ENCODE peak calls at places on chromosomes 11 and 22, in seven cellular contexts. O is glutamatergic neuron, Z is cardiac fibroblast, I is fibroblast of the conjunctiva, T is neural crest cell, C is psoas muscle, N is left ventricle myocardium superior. K is an unnamed sample.

GRCh38 chr11:21511835-21512440 is 680.9 kb upstream of the ANO5 start:
- DNase-seq in O (peak; percentile 83), Z (peak; percentile 28), I (peak; percentile 21), T (peak; percentile 71), C (peak; percentile 53), N (peak; percentile 34), K (peak; percentile 45)

GRCh38 chr11:86116386-86116726 is 47.5 kb upstream of the PICALM start:
- DNase-seq in O (no peak), Z (peak; percentile 44), I (no peak), T (no peak), C (no peak), N (no peak), K (peak; percentile 89)

GRCh38 chr22:37716708-37717107 is 19.9 kb downstream of the TRIOBP start:
- DNase-seq in O (no peak), Z (peak; percentile 23), I (no peak), T (no peak), C (no peak), N (no peak), K (peak; percentile 42)

GRCh38 chr11:11849127-11849746 is 7.5 kb downstream of the USP47 start:
- DNase-seq in O (peak; percentile 46), Z (peak; percentile 84), I (peak; percentile 64), T (peak; percentile 24), C (peak; percentile 66), N (peak; percentile 49), K (peak; percentile 58)

GRCh38 chr11:103944251-103944944 is 92.0 kb upstream of the DDI1 start:
- DNase-seq in O (no peak), Z (no peak), I (no peak), T (no peak), C (no peak), N (no peak), K (no peak)

GRCh38 chr22:39309364-39309861 is 10.0 kb downstream of the RPL3 start:
- DNase-seq in O (no peak), Z (no peak), I (no peak), T (no peak), C (no peak), N (no peak), K (no peak)

GRCh38 chr11:62710001-62710345 is 2.5 kb downstream of the GNG3 start:
- DNase-seq in O (no peak), Z (peak; percentile 48), I (no peak), T (peak; percentile 26), C (no peak), N (no peak), K (no peak)

GRCh38 chr11:34197256-34197655 is 91.8 kb downstream of the NAT10 start:
- DNase-seq in O (no peak), Z (no peak), I (no peak), T (no peak), C (no peak), N (no peak), K (no peak)

GRCh38 chr11:71193431-71193830 is 58.9 kb downstream of the SHANK2 start:
- DNase-seq in O (no peak), Z (no peak), I (no peak), T (no peak), C (peak; percentile 25), N (no peak), K (no peak)

GRCh38 chr11:102144357-102145342 is 34.4 kb downstream of the YAP1 start:
- DNase-seq in O (no peak), Z (peak; percentile 76), I (peak; percentile 78), T (no peak), C (no peak), N (no peak), K (peak; percentile 56)

GRCh38 chr22:32880061-32880460 is 78.6 kb downstream of the TIMP3 start:
- DNase-seq in O (no peak), Z (peak; percentile 29), I (no peak), T (no peak), C (no peak), N (no peak), K (no peak)

GRCh38 chr11:32173435-32173834 is 82.6 kb downstream of the RCN1 start:
- DNase-seq in O (peak; percentile 82), Z (peak; percentile 80), I (peak; percentile 41), T (peak; percentile 62), C (peak; percentile 67), N (peak; percentile 49), K (peak; percentile 66)

GRCh38 chr11:133049244-133050019 is 482.9 kb downstream of the OPCML start:
- DNase-seq in O (no peak), Z (no peak), I (no peak), T (no peak), C (no peak), N (no peak), K (no peak)

GRCh38 chr11:61004037-61004641 is 32.7 kb downstream of the CD6 start:
- DNase-seq in O (no peak), Z (peak; percentile 62), I (no peak), T (no peak), C (no peak), N (no peak), K (peak; percentile 56)

GRCh38 chr22:39282642-39283311 is 36.6 kb downstream of the RPL3 start:
- DNase-seq in O (no peak), Z (peak; percentile 30), I (no peak), T (no peak), C (peak; percentile 72), N (peak; percentile 42), K (no peak)

GRCh38 chr11:3148255-3148989 is 16.7 kb downstream of the OSBPL5 start:
- DNase-seq in O (no peak), Z (no peak), I (no peak), T (no peak), C (no peak), N (no peak), K (no peak)

GRCh38 chr22:37197451-37198289 is 9.6 kb upstream of the C1QTNF6 start:
- DNase-seq in O (peak; percentile 9), Z (peak; percentile 75), I (no peak), T (no peak), C (peak; percentile 84), N (peak; percentile 51), K (peak; percentile 52)

GRCh38 chr22:42562282-42562681 is 8.5 kb downstream of the SERHL2 start:
- DNase-seq in O (no peak), Z (no peak), I (no peak), T (no peak), C (no peak), N (no peak), K (no peak)

GRCh38 chr11:35662061-35662648 is 420 bp upstream of the TRIM44 start:
- DNase-seq in O (no peak), Z (no peak), I (no peak), T (no peak), C (no peak), N (no peak), K (no peak)

GRCh38 chr11:1760351-1761109 is 3.2 kb downstream of the CTSD start:
- DNase-seq in O (peak; percentile 13), Z (peak; percentile 75), I (no peak), T (no peak), C (peak; percentile 97), N (peak; percentile 94), K (no peak)

GRCh38 chr22:49347376-49347775 is 480.3 kb downstream of the BRD1 start:
- DNase-seq in O (no peak), Z (no peak), I (no peak), T (no peak), C (peak; percentile 26), N (no peak), K (no peak)

GRCh38 chr22:21450858-21451331 is 16.3 kb upstream of the TMEM191C start:
- DNase-seq in O (peak; percentile 34), Z (no peak), I (no peak), T (no peak), C (no peak), N (peak; percentile 15), K (no peak)

GRCh38 chr11:47331454-47332302 is 20.8 kb downstream of the MYBPC3 start:
- DNase-seq in O (no peak), Z (no peak), I (no peak), T (no peak), C (no peak), N (peak; percentile 30), K (no peak)

GRCh38 chr22:37633693-37634504 is 5.6 kb upstream of the SH3BP1 start:
- DNase-seq in O (peak; percentile 86), Z (peak; percentile 95), I (peak; percentile 81), T (peak; percentile 69), C (peak; percentile 94), N (peak; percentile 94), K (peak; percentile 92)

GRCh38 chr22:25700996-25701815 is 40.8 kb upstream of the MYO18B start:
- DNase-seq in O (no peak), Z (peak; percentile 50), I (peak; percentile 37), T (no peak), C (peak; percentile 65), N (peak; percentile 58), K (peak; percentile 27)

GRCh38 chr22:30185129-30185528 is 61.4 kb downstream of the LIF start:
- DNase-seq in O (no peak), Z (no peak), I (no peak), T (no peak), C (no peak), N (no peak), K (no peak)

GRCh38 chr11:45079075-45079444 is 67.4 kb upstream of the PRDM11 start:
- DNase-seq in O (no peak), Z (no peak), I (no peak), T (no peak), C (no peak), N (no peak), K (no peak)

GRCh38 chr11:66183581-66184048 is 84.8 kb upstream of the RAB1B start:
- DNase-seq in O (no peak), Z (peak; percentile 26), I (no peak), T (no peak), C (no peak), N (no peak), K (no peak)

K was measured in astrocyte of the spinal cord.